ENCODE peak calls at places on chromosomes 11 and 22, in four cellular contexts. One of them, this sample, is unnamed.

GRCh38 chr11:62974848-62975522 is 9.8 kb downstream of the SLC22A6 start:
- DNase-seq in endothelial cell: peak; percentile 43
- DNase-seq in body of pancreas: peak; percentile 84
- DNase-seq in ovary: no peak
- DNase-seq in this sample: no peak

GRCh38 chr11:47466701-47467250 is 17.8 kb upstream of the RAPSN start:
- DNase-seq in ovary: peak; percentile 86
- DNase-seq in endothelial cell: peak; percentile 26
- DNase-seq in body of pancreas: peak; percentile 80
- DNase-seq in this sample: peak; percentile 60

GRCh38 chr11:45788887-45789286 is 16.1 kb upstream of the SLC35C1 start:
- DNase-seq in endothelial cell: no peak
- DNase-seq in ovary: no peak
- DNase-seq in body of pancreas: no peak
- DNase-seq in this sample: no peak

GRCh38 chr11:27699242-27699925 is 871 bp downstream of the BDNF start:
- DNase-seq in endothelial cell: no peak
- DNase-seq in body of pancreas: no peak
- DNase-seq in ovary: no peak
- DNase-seq in this sample: no peak

GRCh38 chr22:23893957-23894709 is at the start of gene MIF:
- DNase-seq in endothelial cell: peak; percentile 99
- DNase-seq in body of pancreas: peak; percentile 95
- DNase-seq in ovary: peak; percentile 96
- DNase-seq in this sample: peak; percentile 94

GRCh38 chr22:37010174-37010573 is 9.1 kb downstream of the TST start:
- DNase-seq in endothelial cell: no peak
- DNase-seq in ovary: no peak
- DNase-seq in body of pancreas: no peak
- DNase-seq in this sample: no peak

GRCh38 chr22:40237241-40237640 is 59.5 kb downstream of the TNRC6B start:
- DNase-seq in endothelial cell: no peak
- DNase-seq in body of pancreas: no peak
- DNase-seq in ovary: no peak
- DNase-seq in this sample: no peak

GRCh38 chr22:49045276-49045675 is 782.4 kb downstream of the BRD1 start:
- DNase-seq in endothelial cell: no peak
- DNase-seq in body of pancreas: no peak
- DNase-seq in ovary: no peak
- DNase-seq in this sample: no peak

GRCh38 chr11:23540101-23540561 is 679.9 kb upstream of the CCDC179 start:
- DNase-seq in body of pancreas: peak; percentile 15
- DNase-seq in ovary: no peak
- DNase-seq in endothelial cell: peak; percentile 41
- DNase-seq in this sample: no peak

GRCh38 chr11:6611092-6612007 is 666 bp downstream of the TAF10 start:
- DNase-seq in ovary: peak; percentile 79
- DNase-seq in body of pancreas: peak; percentile 46
- DNase-seq in endothelial cell: no peak
- DNase-seq in this sample: peak; percentile 57

GRCh38 chr11:17012712-17013547 is 1.3 kb downstream of the PLEKHA7 start:
- DNase-seq in ovary: peak; percentile 57
- DNase-seq in body of pancreas: peak; percentile 68
- DNase-seq in endothelial cell: peak; percentile 52
- DNase-seq in this sample: peak; percentile 34

GRCh38 chr22:24400726-24401596 is 26.4 kb upstream of the ADORA2A start:
- DNase-seq in endothelial cell: no peak
- DNase-seq in body of pancreas: no peak
- DNase-seq in ovary: no peak
- DNase-seq in this sample: peak; percentile 28

GRCh38 chr11:57778318-57779037 is 16.9 kb downstream of the CTNND1 start:
- DNase-seq in ovary: peak; percentile 92
- DNase-seq in endothelial cell: peak; percentile 76
- DNase-seq in body of pancreas: peak; percentile 94
- DNase-seq in this sample: peak; percentile 88

GRCh38 chr11:86596861-86597632 is 75.4 kb downstream of the ME3 start:
- DNase-seq in body of pancreas: no peak
- DNase-seq in ovary: no peak
- DNase-seq in endothelial cell: no peak
- DNase-seq in this sample: no peak

GRCh38 chr11:30422389-30422788 is 99.5 kb downstream of the ARL14EP start:
- DNase-seq in body of pancreas: peak; percentile 47
- DNase-seq in endothelial cell: no peak
- DNase-seq in ovary: no peak
- DNase-seq in this sample: no peak

GRCh38 chr11:78270993-78271392 is 82.3 kb downstream of the USP35 start:
- DNase-seq in endothelial cell: no peak
- DNase-seq in body of pancreas: no peak
- DNase-seq in ovary: no peak
- DNase-seq in this sample: no peak

DNA sequence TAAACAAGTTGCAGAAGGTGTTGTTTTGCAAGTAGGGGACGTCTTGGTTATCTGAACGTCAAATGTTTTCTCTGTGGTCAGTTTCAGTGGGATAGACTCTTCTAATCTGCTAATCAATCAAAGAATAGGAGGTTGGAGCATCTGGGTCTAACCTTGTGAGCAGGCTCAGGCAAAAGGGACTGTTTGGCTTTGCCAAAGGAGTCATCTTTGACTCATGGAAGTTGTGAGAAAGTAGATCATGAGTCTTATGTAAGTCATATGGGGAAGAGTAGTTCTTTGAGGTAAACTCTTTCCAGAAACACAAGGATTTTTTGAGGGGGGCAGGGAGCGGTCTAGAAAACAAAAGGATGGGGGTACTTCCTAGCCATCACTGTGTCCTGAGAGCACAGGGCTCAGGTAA is 27.1 kb upstream of the TOP3B start:
- DNase-seq in body of pancreas: no peak
- DNase-seq in ovary: no peak
- DNase-seq in endothelial cell: no peak
- DNase-seq in this sample: no peak
- TF ChIP-seq CTCF in body of pancreas: no peak
- TF ChIP-seq CTCF in ovary: no peak
- TF ChIP-seq CTCF in endothelial cell: no peak
- TF ChIP-seq CTCF in this sample: no peak

GRCh38 chr11:109519253-109519652 is 97.3 kb downstream of the C11orf87 start:
- DNase-seq in body of pancreas: no peak
- DNase-seq in ovary: no peak
- DNase-seq in endothelial cell: no peak
- DNase-seq in this sample: no peak

GRCh38 chr11:109526061-109526460 is 104.1 kb downstream of the C11orf87 start:
- DNase-seq in endothelial cell: no peak
- DNase-seq in ovary: no peak
- DNase-seq in body of pancreas: no peak
- DNase-seq in this sample: no peak

GRCh38 chr11:109527496-109527895 is 105.5 kb downstream of the C11orf87 start:
- DNase-seq in ovary: no peak
- DNase-seq in body of pancreas: no peak
- DNase-seq in endothelial cell: no peak
- DNase-seq in this sample: no peak

GRCh38 chr11:109521571-109522086 is 99.6 kb downstream of the C11orf87 start:
- DNase-seq in ovary: no peak
- DNase-seq in endothelial cell: no peak
- DNase-seq in body of pancreas: no peak
- DNase-seq in this sample: no peak

GRCh38 chr11:109522116-109522755 is 100.2 kb downstream of the C11orf87 start:
- DNase-seq in ovary: no peak
- DNase-seq in endothelial cell: no peak
- DNase-seq in body of pancreas: no peak
- DNase-seq in this sample: no peak
- TF ChIP-seq CTCF in ovary: no peak
- TF ChIP-seq CTCF in endothelial cell: no peak
- TF ChIP-seq CTCF in body of pancreas: no peak
- TF ChIP-seq CTCF in this sample: no peak

GRCh38 chr11:235998-236773 is at the start of gene SIRT3:
- DNase-seq in endothelial cell: peak; percentile 79
- DNase-seq in ovary: peak; percentile 84
- DNase-seq in body of pancreas: peak; percentile 87
- DNase-seq in this sample: peak; percentile 91
- TF ChIP-seq CTCF in endothelial cell: no peak
- TF ChIP-seq CTCF in ovary: peak; percentile 53
- TF ChIP-seq CTCF in body of pancreas: peak; percentile 49
- TF ChIP-seq CTCF in this sample: no peak

GRCh38 chr11:82900277-82901164 is at the start of gene PRCP:
- DNase-seq in body of pancreas: peak; percentile 97
- DNase-seq in ovary: peak; percentile 89
- DNase-seq in endothelial cell: peak; percentile 91
- DNase-seq in this sample: peak; percentile 92
- TF ChIP-seq CTCF in body of pancreas: no peak
- TF ChIP-seq CTCF in ovary: no peak
- TF ChIP-seq CTCF in endothelial cell: no peak
- TF ChIP-seq CTCF in this sample: no peak

GRCh38 chr22:41498322-41498721 is 29.4 kb downstream of the ACO2 start:
- DNase-seq in ovary: no peak
- DNase-seq in body of pancreas: no peak
- DNase-seq in endothelial cell: no peak
- DNase-seq in this sample: peak; percentile 42

GRCh38 chr22:41500303-41500702 is 31.4 kb downstream of the ACO2 start:
- DNase-seq in endothelial cell: no peak
- DNase-seq in ovary: no peak
- DNase-seq in body of pancreas: no peak
- DNase-seq in this sample: peak; percentile 33

GRCh38 chr22:41504397-41504796 is 35.5 kb downstream of the ACO2 start:
- DNase-seq in endothelial cell: no peak
- DNase-seq in ovary: no peak
- DNase-seq in body of pancreas: no peak
- DNase-seq in this sample: peak; percentile 89

GRCh38 chr22:41499624-41500280 is 30.8 kb downstream of the ACO2 start:
- DNase-seq in body of pancreas: no peak
- DNase-seq in endothelial cell: no peak
- DNase-seq in ovary: no peak
- DNase-seq in this sample: peak; percentile 58

DNA sequence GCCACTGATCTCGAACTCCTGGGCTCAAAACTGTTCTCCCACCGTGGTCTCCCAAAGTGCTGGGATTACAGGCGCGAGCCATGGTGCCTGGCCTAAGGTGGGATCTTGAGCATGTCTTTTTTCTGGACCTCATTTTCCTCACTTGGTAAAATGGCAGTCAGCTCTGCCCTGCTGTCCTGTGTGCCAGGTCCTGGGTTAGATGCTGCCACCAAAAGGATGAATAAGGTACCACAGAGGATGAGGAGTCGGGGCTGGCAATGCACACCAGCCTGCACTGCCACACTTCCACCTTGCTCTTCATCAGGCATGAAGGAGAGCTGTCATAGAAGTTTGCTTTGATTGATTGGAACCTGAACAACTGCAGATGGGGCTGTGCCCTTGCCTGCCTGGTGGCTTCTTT is 32.3 kb downstream of the ACO2 start:
- DNase-seq in endothelial cell: no peak
- DNase-seq in ovary: no peak
- DNase-seq in body of pancreas: no peak
- DNase-seq in this sample: peak; percentile 37
- TF ChIP-seq CTCF in endothelial cell: no peak
- TF ChIP-seq CTCF in ovary: no peak
- TF ChIP-seq CTCF in body of pancreas: peak; percentile 33
- TF ChIP-seq CTCF in this sample: peak; percentile 21

GRCh38 chr22:28976588-28976987 is 85.0 kb downstream of the C22orf31 start:
- DNase-seq in body of pancreas: no peak
- DNase-seq in ovary: no peak
- DNase-seq in endothelial cell: no peak
- DNase-seq in this sample: no peak

GRCh38 chr22:28977050-28977449 is 84.6 kb downstream of the C22orf31 start:
- DNase-seq in endothelial cell: no peak
- DNase-seq in body of pancreas: no peak
- DNase-seq in ovary: no peak
- DNase-seq in this sample: no peak

GRCh38 chr22:28978863-28979799 is 82.5 kb downstream of the C22orf31 start:
- DNase-seq in endothelial cell: no peak
- DNase-seq in ovary: no peak
- DNase-seq in body of pancreas: no peak
- DNase-seq in this sample: no peak

GRCh38 chr22:28978158-28978557 is 83.5 kb downstream of the C22orf31 start:
- DNase-seq in endothelial cell: no peak
- DNase-seq in ovary: no peak
- DNase-seq in body of pancreas: peak; percentile 29
- DNase-seq in this sample: peak; percentile 65

DNA sequence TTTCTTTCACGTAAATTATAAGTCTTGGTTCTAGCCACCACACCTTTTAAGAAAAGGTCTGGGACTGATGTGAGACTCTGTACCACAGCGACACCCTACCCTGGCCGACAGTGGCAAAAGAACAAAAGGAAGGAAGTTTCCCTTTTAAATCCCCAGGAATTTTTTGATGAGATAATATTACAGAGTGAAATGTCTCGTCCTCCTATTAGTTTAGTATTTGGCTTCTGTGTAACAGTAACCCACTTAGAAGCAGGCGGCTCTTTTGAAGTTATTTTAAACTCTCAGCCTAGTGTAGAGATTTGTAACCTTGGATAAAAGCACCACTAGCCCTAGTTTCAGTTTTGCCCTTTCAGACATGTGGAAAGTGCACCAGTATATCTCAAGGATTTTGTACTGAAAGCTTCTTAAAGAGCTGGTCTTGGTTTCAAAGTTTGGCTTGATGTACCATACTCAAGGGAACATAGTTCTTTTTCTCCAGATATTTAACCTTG is 84.1 kb downstream of the C22orf31 start:
- DNase-seq in endothelial cell: no peak
- DNase-seq in body of pancreas: peak; percentile 48
- DNase-seq in ovary: no peak
- DNase-seq in this sample: no peak
- TF ChIP-seq CTCF in endothelial cell: no peak
- TF ChIP-seq CTCF in body of pancreas: no peak
- TF ChIP-seq CTCF in ovary: no peak
- TF ChIP-seq CTCF in this sample: no peak

DNA sequence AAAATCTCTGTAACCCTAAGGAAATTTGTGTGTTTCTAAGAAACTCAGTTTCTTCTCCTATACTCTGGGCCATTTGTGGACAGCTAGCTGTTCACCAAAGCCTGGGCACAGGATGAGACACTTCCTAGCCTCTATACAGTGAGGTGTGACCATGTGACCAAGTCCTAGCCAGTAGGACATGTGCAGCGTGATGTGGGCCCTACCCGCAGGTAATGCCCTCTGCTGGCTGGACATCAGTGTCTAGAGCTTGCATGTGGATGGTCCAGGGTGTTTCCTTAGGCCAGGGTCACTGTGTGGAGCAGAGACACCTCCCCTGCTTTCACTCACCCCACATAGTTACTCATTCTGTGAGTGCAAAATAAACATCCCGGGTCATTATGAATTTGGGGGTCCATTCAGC is 100.5 kb downstream of the LARGE1 start:
- DNase-seq in endothelial cell: no peak
- DNase-seq in body of pancreas: no peak
- DNase-seq in ovary: no peak
- DNase-seq in this sample: no peak
- TF ChIP-seq CTCF in endothelial cell: no peak
- TF ChIP-seq CTCF in body of pancreas: no peak
- TF ChIP-seq CTCF in ovary: no peak
- TF ChIP-seq CTCF in this sample: no peak

GRCh38 chr11:61293869-61294716 is 1.0 kb downstream of the VWCE start:
- DNase-seq in body of pancreas: peak; percentile 63
- DNase-seq in ovary: peak; percentile 84
- DNase-seq in endothelial cell: peak; percentile 26
- DNase-seq in this sample: peak; percentile 64
- TF ChIP-seq CTCF in body of pancreas: no peak
- TF ChIP-seq CTCF in ovary: no peak
- TF ChIP-seq CTCF in endothelial cell: no peak
- TF ChIP-seq CTCF in this sample: no peak